ENCODE peak calls at places on chromosome 5, in nine cellular contexts. X is stimulated activated CD8-positive, alpha-beta memory T cell treated with anti-CD3 and anti-CD28 coated beads, Interleukin-7, amount 100 ng/mL, for 24 hours; C is cardiac septum; J is D341Med; P is AG04450; K is NCI-H510A treated with DMSO at 0.1 percent for 48 hours; R is H4; W is hepatic stellate cell; F is WTC11. D is an unnamed sample.
A peak's percentile ranks its signal among the peaks of the same experiment; 100 is the strongest.

GRCh38 chr5:56142620-56143431 is 90.3 kb downstream of the ANKRD55 start:
- DNase-seq in C (no peak), K (no peak), F (no peak), J (no peak), R (no peak), P (no peak), X (no peak), W (no peak), D (no peak)

GRCh38 chr5:54090495-54091084 is 219.8 kb downstream of the ARL15 start:
- DNase-seq in X (no peak), J (no peak), F (no peak), W (peak; percentile 34), C (no peak), P (peak; percentile 51), K (no peak), R (peak; percentile 79), D (no peak)

GRCh38 chr5:98398465-98398864 is 375.0 kb upstream of the RGMB start:
- DNase-seq in R (no peak), P (no peak), J (no peak), W (no peak), X (no peak), F (no peak), C (no peak), K (no peak), D (no peak)

GRCh38 chr5:396715-397032 is 46.3 kb upstream of the EXOC3 start:
- DNase-seq in J (peak; percentile 41), C (peak; percentile 53), W (no peak), F (no peak), K (no peak), X (no peak), P (no peak), R (no peak), D (no peak)

GRCh38 chr5:73394610-73395009 is 54.0 kb downstream of the FOXD1 start:
- DNase-seq in X (no peak), W (no peak), J (no peak), F (no peak), K (no peak), P (no peak), C (no peak), R (no peak), D (no peak)

GRCh38 chr5:127229185-127229889 is 61.3 kb upstream of the MEGF10 start:
- DNase-seq in K (peak; percentile 53), F (peak; percentile 68), X (peak; percentile 7), J (peak; percentile 41), W (peak; percentile 22), R (no peak), P (no peak), C (peak; percentile 79), D (no peak)

GRCh38 chr5:106321242-106321641 is 1349.5 kb downstream of the EFNA5 start:
- DNase-seq in K (no peak), W (no peak), X (no peak), R (peak; percentile 44), J (no peak), F (no peak), P (no peak), C (no peak), D (no peak)

GRCh38 chr5:179577286-179577960 is 27.1 kb downstream of the RUFY1 start:
- DNase-seq in X (no peak), P (no peak), R (no peak), J (no peak), W (no peak), C (peak; percentile 68), F (no peak), K (no peak), D (no peak)

GRCh38 chr5:132253452-132254320 is 3.8 kb upstream of the PDLIM4 start:
- DNase-seq in C (no peak), P (no peak), W (no peak), J (peak; percentile 10), X (no peak), K (peak; percentile 12), R (no peak), F (no peak), D (no peak)

GRCh38 chr5:112077180-112077579 is 320.2 kb upstream of the NREP start:
- DNase-seq in C (no peak), P (no peak), R (peak; percentile 25), K (no peak), X (no peak), W (peak; percentile 4), J (no peak), F (no peak), D (no peak)

GRCh38 chr5:141039517-141039916 is 11.7 kb upstream of the PCDHB1 start:
- DNase-seq in J (no peak), C (no peak), P (no peak), F (no peak), W (no peak), K (peak; percentile 36), X (no peak), R (no peak), D (peak; percentile 89)